ENCODE peak calls at places on chromosomes 12 and 14, in nine cellular contexts. P, V, Y, Q, L, M, S, O and C are unnamed samples.
A peak's percentile ranks its signal among the peaks of the same experiment; 100 is the strongest.

GRCh38 chr12:20596036-20596435 is 99.1 kb upstream of the SLCO1C1 start:
- DNase-seq in M (no peak), Y (no peak), P (no peak), V (no peak), Q (no peak), L (no peak), S (no peak), O (no peak), C (no peak)

GRCh38 chr14:50489851-50490250 is 42.5 kb downstream of the MAP4K5 start:
- DNase-seq in V (no peak), L (no peak), P (no peak), Q (no peak), O (no peak), M (no peak), Y (no peak), S (no peak), C (no peak)

GRCh38 chr12:106078358-106079025 is 60.3 kb downstream of the NUAK1 start:
- DNase-seq in O (peak; percentile 30), Q (no peak), V (no peak), Y (peak; percentile 59), P (no peak), S (peak; percentile 86), M (peak; percentile 77), L (no peak), C (no peak)

GRCh38 chr12:124371366-124371765 is 76.5 kb downstream of the RFLNA start:
- DNase-seq in Y (no peak), O (no peak), S (no peak), P (no peak), Q (no peak), L (no peak), V (no peak), M (no peak), C (no peak)

GRCh38 chr12:104384141-104384880 is 72.4 kb upstream of the CHST11 start:
- DNase-seq in Y (no peak), P (no peak), S (no peak), V (no peak), Q (no peak), M (no peak), L (no peak), O (no peak), C (no peak)

GRCh38 chr12:97168804-97169203 is 261.7 kb downstream of the NEDD1 start:
- DNase-seq in V (no peak), M (no peak), L (no peak), Y (no peak), S (no peak), Q (no peak), P (no peak), O (no peak), C (no peak)

GRCh38 chr12:130199536-130200390 is 37.5 kb downstream of the FZD10 start:
- DNase-seq in M (no peak), Q (no peak), P (no peak), L (no peak), S (no peak), V (no peak), Y (no peak), O (no peak), C (no peak)

GRCh38 chr14:99839696-99840095 is 46.5 kb downstream of the EML1 start:
- DNase-seq in L (no peak), S (no peak), O (no peak), M (no peak), Y (no peak), V (no peak), P (peak; percentile 45), Q (no peak), C (no peak)

GRCh38 chr12:48819986-48820385 is 1.7 kb downstream of the CACNB3 start:
- DNase-seq in V (no peak), O (no peak), P (no peak), S (no peak), M (no peak), Y (no peak), L (no peak), Q (no peak), C (no peak)

GRCh38 chr12:14948672-14949071 is 10.3 kb upstream of the ERP27 start:
- DNase-seq in L (no peak), P (peak; percentile 53), Q (no peak), Y (peak; percentile 44), V (peak; percentile 67), S (peak; percentile 25), O (peak; percentile 96), M (peak; percentile 93), C (no peak)

GRCh38 chr12:100741084-100741711 is 53.4 kb upstream of the ANO4 start:
- DNase-seq in L (no peak), M (peak; percentile 44), Y (peak; percentile 6), Q (no peak), S (no peak), O (peak; percentile 60), V (peak; percentile 30), P (peak; percentile 32), C (no peak)

GRCh38 chr12:29299613-29300012 is 81.4 kb downstream of the ERGIC2 start:
- DNase-seq in Y (no peak), V (no peak), Q (no peak), M (no peak), P (no peak), O (no peak), L (no peak), S (no peak), C (no peak)

GRCh38 chr14:37903561-37904191 is 304.0 kb upstream of the SSTR1 start:
- DNase-seq in S (no peak), P (peak; percentile 55), V (peak; percentile 77), Q (no peak), O (peak; percentile 75), Y (peak; percentile 53), M (peak; percentile 64), L (no peak), C (no peak)

GRCh38 chr12:16563519-16563918 is 42.4 kb downstream of the LMO3 start:
- DNase-seq in L (no peak), Y (no peak), M (peak; percentile 7), S (no peak), P (no peak), Q (no peak), V (no peak), O (no peak), C (no peak)

GRCh38 chr14:95875831-95876768 is 532 bp upstream of the TUNAR start:
- DNase-seq in L (no peak), V (no peak), M (no peak), Q (no peak), S (no peak), Y (no peak), P (peak; percentile 55), O (no peak), C (peak; percentile 20)

GRCh38 chr14:68232643-68233055 is 413.1 kb downstream of the RAD51B start:
- DNase-seq in L (peak; percentile 77), Q (no peak), S (peak; percentile 57), P (peak; percentile 49), Y (peak; percentile 98), O (peak; percentile 100), V (peak; percentile 84), M (peak; percentile 99), C (no peak)

GRCh38 chr12:90859591-90859990 is 95.4 kb downstream of the CCER1 start:
- DNase-seq in M (no peak), Y (no peak), V (no peak), S (no peak), L (no peak), O (no peak), Q (no peak), P (no peak), C (no peak)
- TF ChIP-seq CTCF in M (no peak), Y (no peak), V (no peak), S (no peak), L (no peak), O (no peak), Q (no peak), P (no peak), C (no peak)

GRCh38 chr12:27123642-27124041 is 41.3 kb upstream of the C12orf71 start:
- DNase-seq in Y (peak; percentile 49), V (no peak), M (peak; percentile 14), Q (no peak), O (peak; percentile 41), L (no peak), S (no peak), P (peak; percentile 38), C (no peak)
- TF ChIP-seq CTCF in Y (peak; percentile 43), V (peak; percentile 21), M (no peak), Q (peak; percentile 29), O (no peak), L (no peak), S (no peak), P (no peak), C (peak; percentile 48)

GRCh38 chr12:989751-990278 is 1.2 kb upstream of the ERC1 start:
- DNase-seq in Y (peak; percentile 61), M (peak; percentile 78), S (peak; percentile 22), Q (no peak), L (peak; percentile 61), P (peak; percentile 55), V (peak; percentile 49), O (peak; percentile 85), C (no peak)
- TF ChIP-seq CTCF in Y (no peak), M (no peak), S (no peak), Q (no peak), L (no peak), P (no peak), V (no peak), O (peak; percentile 41), C (no peak)

GRCh38 chr14:64940336-64940910 is 2.1 kb downstream of the GPX2 start:
- DNase-seq in P (no peak), S (no peak), Q (no peak), O (no peak), L (no peak), M (no peak), Y (no peak), V (no peak), C (no peak)

GRCh38 chr14:64937821-64938193 is 4.7 kb downstream of the GPX2 start:
- DNase-seq in Y (peak; percentile 48), Q (no peak), O (peak; percentile 32), M (peak; percentile 16), L (no peak), P (peak; percentile 13), V (no peak), S (no peak), C (no peak)

GRCh38 chr14:64939817-64940190 is 2.7 kb downstream of the GPX2 start:
- DNase-seq in V (no peak), O (no peak), S (no peak), Y (no peak), Q (no peak), M (no peak), P (no peak), L (no peak), C (no peak)

GRCh38 chr14:64937176-64937820 is 5.2 kb downstream of the GPX2 start:
- DNase-seq in Q (no peak), Y (no peak), S (peak; percentile 51), V (no peak), P (no peak), O (peak; percentile 49), M (no peak), L (no peak), C (no peak)

DNA sequence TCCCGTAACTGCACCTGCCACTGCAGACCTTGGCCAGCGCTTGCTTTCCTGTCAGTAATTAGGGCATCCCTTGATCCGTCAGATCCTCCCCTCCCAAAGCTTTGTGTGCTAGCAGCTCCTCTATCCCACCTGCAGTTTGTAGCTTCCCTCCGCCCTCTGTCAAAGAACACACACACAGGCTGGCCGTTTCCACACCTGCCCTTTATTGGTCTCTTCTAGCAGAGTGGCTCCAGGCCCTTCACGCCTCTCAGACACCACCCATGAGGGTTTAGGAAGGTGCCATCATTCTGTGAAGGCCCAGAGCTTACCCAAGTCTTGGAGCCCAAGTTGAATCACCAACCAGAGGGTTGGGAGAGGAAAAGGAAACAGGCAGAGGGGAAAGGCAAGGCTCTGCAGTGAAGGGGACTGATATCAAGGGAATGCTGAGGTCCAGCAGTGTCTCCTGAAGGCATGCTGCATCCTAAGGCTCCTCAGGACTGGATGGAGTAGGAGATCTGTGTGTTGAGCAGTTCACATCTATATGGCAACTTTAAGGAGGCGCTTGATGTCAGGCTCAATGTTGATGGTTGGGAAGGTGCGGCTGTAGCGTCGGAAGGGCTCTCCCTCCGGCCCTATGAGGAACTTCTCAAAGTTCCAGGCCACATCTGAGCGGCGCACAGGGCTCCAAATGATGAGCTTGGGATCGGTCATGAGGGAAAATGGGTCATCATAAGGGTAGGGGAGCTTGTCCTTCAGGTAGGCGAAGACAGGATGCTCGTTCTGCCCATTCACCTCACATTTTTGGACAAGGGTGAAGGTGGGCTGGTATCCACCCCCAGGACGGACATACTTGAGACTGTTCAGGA is 3.4 kb downstream of the GPX2 start:
- DNase-seq in L (no peak), S (no peak), M (no peak), O (no peak), P (no peak), Y (no peak), V (no peak), Q (no peak), C (no peak)
- TF ChIP-seq CTCF in L (no peak), S (no peak), M (no peak), O (no peak), P (no peak), Y (no peak), V (no peak), Q (no peak), C (no peak)